ENCODE peak calls at places on chromosomes 4 and X, in four cellular contexts. O is endothelial cell of umbilical vein, S is right lobe of liver, H is spleen. A is an unnamed sample.

GRCh38 chr4:141275834-141276233 is 55.1 kb downstream of the ZNF330 start:
- DNase-seq in O (peak), S (no peak), H (no peak), A (no peak)

GRCh38 chrX:70437921-70438665 is 6.5 kb upstream of the DLG3 start:
- DNase-seq in O (no peak), S (no peak), H (no peak), A (no peak)

GRCh38 chrX:118570209-118570608 is 74.6 kb downstream of the DOCK11 start:
- DNase-seq in O (no peak), S (no peak), H (no peak), A (no peak)

GRCh38 chrX:13373807-13374187 is 53.9 kb upstream of the ATXN3L start:
- DNase-seq in O (peak), S (no peak), H (no peak), A (no peak)

GRCh38 chr4:103002551-103002950 is 17.0 kb downstream of the SLC9B1 start:
- DNase-seq in O (peak), S (no peak), H (no peak), A (no peak)

GRCh38 chr4:94532016-94532789 is 80.5 kb downstream of the PDLIM5 start:
- DNase-seq in O (no peak), S (no peak), H (no peak), A (no peak)

GRCh38 chr4:21454196-21454595 is 494.4 kb downstream of the KCNIP4 start:
- DNase-seq in O (no peak), S (no peak), H (no peak), A (no peak)

GRCh38 chr4:169337510-169337909 is 66.8 kb upstream of the SH3RF1 start:
- DNase-seq in O (no peak), S (no peak), H (no peak), A (no peak)

GRCh38 chrX:119692241-119693031 is 532 bp downstream of the SEPTIN6 start:
- DNase-seq in O (peak), S (peak), H (peak), A (peak)

GRCh38 chr4:75289843-75290616 is 224.2 kb downstream of the RCHY1 start:
- DNase-seq in O (no peak), S (no peak), H (no peak), A (peak)

GRCh38 chrX:49199906-49200771 is at the start of gene SYP:
- DNase-seq in O (peak), S (peak), H (peak), A (peak)

GRCh38 chrX:15142084-15142715 is 127.7 kb downstream of the ASB9 start:
- DNase-seq in O (no peak), S (no peak), H (no peak), A (no peak)

GRCh38 chr4:7295917-7296660 is 103.8 kb downstream of the SORCS2 start:
- DNase-seq in O (no peak), S (peak), H (no peak), A (peak)

GRCh38 chr4:72971572-72971971 is 97.9 kb downstream of the COX18 start:
- DNase-seq in O (peak), S (no peak), H (no peak), A (no peak)

GRCh38 chrX:46912673-46913491 is 661 bp downstream of the JADE3 start:
- DNase-seq in O (peak), S (peak), H (peak), A (peak)

GRCh38 chr4:107094332-107094731 is 58.2 kb upstream of the DKK2 start:
- DNase-seq in O (peak), S (no peak), H (peak), A (no peak)

GRCh38 chr4:149465941-149466340 is 349.7 kb downstream of the IQCM start:
- DNase-seq in O (no peak), S (no peak), H (no peak), A (no peak)

GRCh38 chr4:134948110-134948642 is 746.6 kb upstream of the PABPC4L start:
- DNase-seq in O (no peak), S (no peak), H (peak), A (no peak)

GRCh38 chr4:80540785-80541469 is 205.4 kb downstream of the CFAP299 start:
- DNase-seq in O (no peak), S (no peak), H (no peak), A (no peak)

GRCh38 chr4:159400782-159401712 is 298.2 kb downstream of the RAPGEF2 start:
- DNase-seq in O (no peak), S (no peak), H (no peak), A (no peak)

GRCh38 chr4:57037982-57038604 is 59.4 kb downstream of the POLR2B start:
- DNase-seq in O (peak), S (peak), H (peak), A (peak)

GRCh38 chr4:139229534-139230039 is 50.4 kb downstream of the MGARP start:
- DNase-seq in O (peak), S (no peak), H (no peak), A (peak)

GRCh38 chrX:87732133-87732532 is 214.5 kb downstream of the KLHL4 start:
- DNase-seq in O (no peak), S (no peak), H (no peak), A (no peak)

GRCh38 chrX:87728024-87728423 is 210.4 kb downstream of the KLHL4 start:
- DNase-seq in O (no peak), S (no peak), H (no peak), A (no peak)

GRCh38 chrX:87727615-87728014 is 210.0 kb downstream of the KLHL4 start:
- DNase-seq in O (no peak), S (no peak), H (no peak), A (no peak)

DNA sequence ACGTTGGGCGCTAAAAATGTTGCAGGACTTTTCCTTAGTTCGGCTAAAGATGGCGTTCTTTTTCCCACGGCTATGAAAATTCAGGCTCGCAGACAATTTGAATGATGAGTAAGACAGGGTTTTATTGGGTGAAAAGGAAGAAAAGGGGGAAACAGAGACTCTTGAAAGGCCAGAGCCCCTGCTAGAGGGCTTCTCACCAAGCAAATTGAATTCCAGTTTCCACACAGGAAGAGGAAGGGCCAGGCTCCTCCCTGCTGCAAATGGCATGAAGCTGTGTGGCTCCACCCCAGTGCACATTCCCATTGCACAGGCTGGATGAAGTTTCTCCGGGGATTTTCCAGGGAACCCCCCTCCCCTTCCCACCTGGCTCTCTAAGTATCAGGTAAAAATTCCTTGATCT is 210.9 kb downstream of the KLHL4 start:
- DNase-seq in O (no peak), S (no peak), H (no peak), A (no peak)
- H3K4me3 ChIP-seq in O (no peak), S (no peak), H (no peak), A (no peak)

DNA sequence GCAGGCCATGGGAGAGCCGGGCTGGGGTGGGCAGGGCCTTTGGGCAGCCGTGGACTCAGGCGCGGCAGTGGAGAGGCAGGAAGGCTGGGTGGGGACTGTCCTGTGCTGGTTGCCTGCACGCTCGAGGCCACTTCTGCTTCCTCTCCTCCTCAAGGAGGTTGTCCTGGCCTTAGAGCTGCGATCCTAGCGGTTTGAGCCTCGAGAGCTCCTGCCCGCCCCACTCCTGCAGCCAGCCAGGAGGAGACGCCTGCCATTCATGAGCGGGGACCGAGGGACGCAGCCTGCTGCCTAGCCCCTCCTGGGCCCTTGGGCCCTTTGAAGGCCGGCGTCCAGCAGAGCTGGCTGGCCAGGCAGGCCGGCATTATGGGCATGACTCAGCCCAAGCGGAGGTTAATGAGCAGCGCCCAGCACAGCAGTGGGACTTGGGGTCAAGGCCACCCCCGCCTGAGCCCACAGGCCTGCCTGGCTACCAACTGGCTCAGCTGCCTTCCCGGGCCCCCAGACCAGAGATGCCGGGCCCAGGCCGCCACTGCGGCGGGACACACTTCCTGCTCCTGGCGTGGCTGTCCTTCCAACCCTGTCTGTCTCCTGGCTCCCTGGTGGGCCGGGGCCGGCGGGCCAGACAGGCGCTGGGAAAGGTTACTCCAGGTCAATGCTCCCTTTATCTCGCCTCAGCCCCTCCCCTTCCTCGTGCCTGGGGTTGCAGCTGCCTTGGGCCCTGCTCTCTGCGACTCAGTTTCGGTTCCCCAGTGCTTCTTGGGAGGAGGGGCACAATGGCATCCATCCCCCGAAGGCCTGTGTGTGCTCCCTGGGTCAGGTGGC is 1.8 kb downstream of the ABCD1 start:
- DNase-seq in O (peak), S (peak), H (peak), A (peak)
- TF ChIP-seq POLR2A in O (no peak), S (peak), H (no peak), A (no peak)

DNA sequence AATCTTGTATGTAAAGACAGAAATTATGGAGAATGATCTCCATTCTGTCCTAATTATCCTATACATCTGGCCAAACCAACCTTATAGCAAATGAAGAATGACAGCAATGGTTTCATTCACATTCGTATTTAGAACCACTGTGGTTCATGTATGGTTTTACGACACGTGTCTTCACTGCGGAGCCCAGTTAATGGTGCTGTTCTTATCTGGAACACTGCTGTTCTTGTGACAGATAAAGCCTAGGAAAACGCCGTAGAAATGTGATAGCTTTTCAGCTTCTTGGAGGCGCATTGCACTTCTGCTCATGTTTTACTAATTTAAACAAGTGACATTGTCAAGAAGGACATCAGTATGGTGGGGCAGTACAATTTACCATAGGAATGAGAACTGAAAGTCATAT is 2266.4 kb upstream of the TENM3 start:
- DNase-seq in O (no peak), S (no peak), H (no peak), A (no peak)
- H3K4me3 ChIP-seq in O (no peak), S (no peak), H (no peak), A (no peak)

GRCh38 chr4:38132843-38133662 is 172.9 kb downstream of the PTTG2 start:
- DNase-seq in O (no peak), S (peak), H (no peak), A (peak)

GRCh38 chr4:38130884-38131283 is 170.7 kb downstream of the PTTG2 start:
- DNase-seq in O (no peak), S (no peak), H (no peak), A (no peak)

GRCh38 chr4:38133711-38134480 is 173.7 kb downstream of the PTTG2 start:
- DNase-seq in O (no peak), S (peak), H (no peak), A (peak)

GRCh38 chr4:38131371-38132139 is 171.4 kb downstream of the PTTG2 start:
- DNase-seq in O (peak), S (no peak), H (no peak), A (peak)

DNA sequence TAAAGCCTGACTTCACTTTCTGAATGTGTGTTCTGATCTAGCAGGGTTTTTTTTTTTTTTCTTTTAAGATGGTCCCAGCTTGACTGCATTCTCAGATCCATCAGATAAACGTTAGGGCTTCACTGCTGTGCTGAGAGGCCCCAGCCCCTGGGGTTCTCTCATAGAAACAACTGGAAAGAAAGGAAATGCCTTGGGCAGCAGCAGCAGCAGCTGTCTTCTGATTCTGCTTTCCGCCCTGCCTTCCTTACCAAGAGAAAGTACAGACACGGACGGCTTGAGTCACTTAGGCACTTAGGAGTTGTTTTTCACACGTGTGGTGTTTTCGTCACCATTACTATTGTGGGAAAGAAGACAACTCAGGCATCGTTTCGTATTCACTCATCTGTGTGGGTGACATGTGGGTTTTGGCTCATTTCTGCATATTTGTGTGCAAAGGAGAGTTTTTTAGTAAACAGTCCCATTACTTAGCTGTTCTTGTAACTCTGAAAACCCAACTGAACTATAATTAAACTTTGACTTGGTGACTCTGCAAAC is 172.0 kb downstream of the PTTG2 start:
- DNase-seq in O (peak), S (no peak), H (no peak), A (peak)
- TF ChIP-seq POLR2A in O (no peak), S (no peak), H (no peak), A (peak)

GRCh38 chrX:40172980-40173661 is 75.4 kb upstream of the BCOR start:
- DNase-seq in O (no peak), S (no peak), H (no peak), A (no peak)
- H3K4me3 ChIP-seq in O (no peak), S (peak), H (no peak), A (no peak)

DNA sequence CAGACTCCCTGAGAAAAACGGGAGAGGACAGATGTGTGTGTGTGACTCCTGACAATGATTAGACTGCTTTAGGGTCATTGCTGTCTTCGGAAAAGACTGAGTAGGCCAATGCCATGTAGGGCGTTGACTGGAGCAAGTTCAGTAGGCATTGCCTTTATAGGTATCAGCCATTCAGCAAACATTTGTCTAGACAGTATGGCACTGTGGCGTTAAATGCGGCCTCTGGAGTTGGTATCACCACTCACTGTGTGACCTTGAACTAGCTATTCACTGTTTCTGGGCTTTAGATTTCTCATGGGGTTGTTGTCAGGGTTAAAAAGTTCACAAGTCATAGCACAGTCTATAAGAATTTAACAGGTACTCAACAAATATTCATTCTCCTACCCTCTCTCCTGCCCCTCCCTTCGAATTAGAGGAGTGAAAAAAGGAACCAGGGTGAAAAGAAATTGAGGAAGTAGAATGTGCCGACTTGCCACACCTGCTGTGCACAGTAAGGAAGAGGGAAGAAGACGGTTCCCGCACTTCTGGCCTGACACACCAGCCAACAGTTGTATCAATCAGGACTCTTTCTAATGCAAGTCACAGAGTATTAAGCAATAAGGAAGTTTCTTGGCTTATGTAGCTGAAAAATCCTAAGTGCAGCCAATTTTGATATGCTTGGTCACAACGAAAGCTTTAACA is 83.2 kb upstream of the PLAC8 start:
- DNase-seq in O (no peak), S (no peak), H (peak), A (peak)
- TF ChIP-seq POLR2A in O (no peak), S (no peak), H (no peak), A (no peak)

GRCh38 chr4:119132306-119132705 is 3.3 kb upstream of the MYOZ2 start:
- DNase-seq in O (no peak), S (no peak), H (no peak), A (no peak)
- H3K4me3 ChIP-seq in O (no peak), S (no peak), H (no peak), A (no peak)